ENCODE peak calls at places on chromosomes 4 and X, in four cellular contexts. Q is GM12878, N is K562, R is HepG2. O is an unnamed sample.

GRCh38 chrX:101229155-101229554 is 9.6 kb downstream of the DRP2 start:
- DNase-seq in Q (no peak), N (no peak), R (no peak), O (no peak)

GRCh38 chr4:5753766-5754528 is 42.9 kb downstream of the EVC start:
- DNase-seq in Q (no peak), N (peak; percentile 49), R (no peak), O (no peak)

GRCh38 chr4:153318696-153319320 is 25.7 kb upstream of the MND1 start:
- DNase-seq in Q (no peak), N (peak; percentile 47), R (peak; percentile 40), O (no peak)

GRCh38 chr4:87278335-87278794 is 44.3 kb downstream of the HSD17B13 start:
- DNase-seq in Q (no peak), N (no peak), R (peak; percentile 94), O (no peak)

GRCh38 chrX:15349046-15349445 is 13.7 kb upstream of the PIGA start:
- DNase-seq in Q (no peak), N (peak; percentile 69), R (peak; percentile 55), O (no peak)

GRCh38 chr4:37722000-37722638 is 35.9 kb upstream of the RELL1 start:
- DNase-seq in Q (no peak), N (no peak), R (no peak), O (no peak)

GRCh38 chr4:81504685-81505598 is 33.2 kb upstream of the RASGEF1B start:
- DNase-seq in Q (no peak), N (peak; percentile 4), R (no peak), O (no peak)

GRCh38 chrX:139204903-139205667 is 325.5 kb upstream of the F9 start:
- DNase-seq in Q (no peak), N (peak; percentile 66), R (no peak), O (peak; percentile 62)

DNA sequence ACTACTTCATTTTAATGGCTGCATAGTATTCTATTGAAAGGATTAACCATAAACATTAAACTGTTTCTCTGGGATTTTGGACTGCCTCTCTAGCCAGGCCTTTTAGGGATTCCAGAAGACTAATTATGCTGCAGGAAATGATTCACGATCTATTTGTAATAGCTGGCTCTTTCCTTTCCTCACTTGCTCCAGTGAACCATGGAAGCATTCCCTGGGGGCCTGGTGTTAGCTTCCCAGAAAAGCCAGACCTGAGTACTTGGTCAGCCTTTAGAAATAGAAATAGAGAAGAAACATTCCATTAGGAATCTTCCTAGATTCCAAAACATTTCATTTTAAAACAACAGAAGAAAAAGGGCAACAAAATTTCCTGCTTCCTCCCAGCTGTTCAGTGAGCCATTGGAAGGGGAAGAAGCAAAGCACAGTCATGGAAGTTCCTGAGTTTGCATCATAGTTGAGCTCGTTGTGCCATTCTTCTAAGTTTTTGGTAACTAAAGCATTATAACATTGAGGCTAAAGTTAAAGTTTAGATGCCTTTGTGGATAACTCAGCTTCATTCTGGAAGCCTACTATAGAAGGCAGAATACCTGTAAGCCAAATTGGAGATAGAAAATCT is 83.5 kb downstream of the NPNT start:
- DNase-seq in Q (no peak), N (no peak), R (no peak), O (no peak)
- TF ChIP-seq CBFB in Q (no peak), N (no peak), R (no peak), O (no peak)

GRCh38 chr4:120156115-120156718 is 89.6 kb upstream of the MAD2L1 start:
- DNase-seq in Q (peak; percentile 7), N (peak; percentile 70), R (peak; percentile 58), O (no peak)
- TF ChIP-seq CBFB in Q (no peak), N (no peak), R (no peak), O (no peak)

GRCh38 chr4:167966161-167966560 is 126.2 kb upstream of the ANXA10 start:
- DNase-seq in Q (no peak), N (no peak), R (no peak), O (no peak)
- TF ChIP-seq CBFB in Q (no peak), N (no peak), R (no peak), O (no peak)

GRCh38 chr4:101125045-101125713 is 222.1 kb downstream of the PPP3CA start:
- DNase-seq in Q (no peak), N (no peak), R (no peak), O (no peak)
- TF ChIP-seq CBFB in Q (no peak), N (no peak), R (no peak), O (no peak)

GRCh38 chr4:112029642-112030235 is 115.5 kb upstream of the FAM241A start:
- DNase-seq in Q (no peak), N (no peak), R (no peak), O (no peak)
- TF ChIP-seq CBFB in Q (no peak), N (no peak), R (no peak), O (no peak)

DNA sequence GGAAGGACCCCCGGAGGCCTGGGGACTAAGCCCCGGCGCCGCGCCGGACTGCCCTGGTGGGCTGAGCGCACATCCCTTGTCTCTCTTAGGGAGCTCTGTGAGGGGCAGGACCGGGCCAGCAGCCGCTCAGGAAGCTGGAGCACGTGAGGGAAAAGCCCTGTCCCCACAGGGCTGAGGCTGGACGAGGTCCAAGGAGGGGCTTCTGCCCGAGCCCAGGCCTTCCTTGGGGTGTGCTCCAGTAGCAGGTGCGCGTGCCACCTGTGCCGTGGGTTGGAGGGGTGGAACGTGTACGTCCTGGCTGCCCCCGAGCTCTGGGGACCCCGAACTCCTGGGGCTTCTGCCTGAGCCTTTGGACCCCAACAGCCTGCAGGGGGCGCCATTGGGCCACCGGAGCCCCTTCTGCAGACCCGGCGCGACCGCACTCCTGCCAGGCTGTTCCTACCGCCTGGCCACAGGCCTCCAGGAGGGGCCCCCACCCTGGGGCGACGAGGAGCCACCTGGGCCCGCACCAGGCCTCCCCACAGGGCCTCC is 27.2 kb downstream of the TACC3 start:
- DNase-seq in Q (no peak), N (peak; percentile 90), R (peak; percentile 59), O (peak; percentile 91)
- TF ChIP-seq CBFB in Q (no peak), N (peak; percentile 19), R (no peak), O (no peak)

DNA sequence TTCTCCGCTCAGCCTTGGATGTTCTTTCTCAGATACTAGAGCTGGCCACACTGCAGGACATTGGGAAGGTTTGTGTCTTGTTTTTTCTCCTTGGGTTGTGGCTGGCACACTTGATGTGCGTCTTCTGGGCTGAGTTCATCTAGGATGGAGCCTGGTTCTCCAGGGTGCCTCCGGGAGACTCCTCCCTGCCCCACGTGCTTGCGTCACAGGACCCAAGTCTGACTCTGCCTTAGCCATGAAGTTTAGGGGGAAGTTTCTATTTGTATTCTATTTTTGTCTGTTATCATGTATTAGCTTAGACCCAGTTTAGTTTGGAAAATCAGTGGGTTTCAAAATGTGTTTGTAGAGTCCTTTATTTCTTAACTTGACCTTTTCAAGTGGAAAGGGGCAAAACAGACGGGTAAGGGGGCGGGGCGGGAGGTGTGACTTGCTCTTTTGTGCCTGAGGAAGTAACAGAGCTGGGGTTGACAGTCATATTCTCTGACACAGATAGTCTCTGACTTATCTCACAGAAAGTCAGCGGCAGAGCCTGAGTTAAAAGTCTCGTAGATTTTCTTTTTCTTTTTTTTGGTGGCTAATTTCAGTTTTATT is 85.9 kb downstream of the HTT start:
- DNase-seq in Q (no peak), N (peak; percentile 21), R (no peak), O (no peak)
- TF ChIP-seq CBFB in Q (no peak), N (no peak), R (no peak), O (no peak)

GRCh38 chr4:655735-656151 is 18.3 kb downstream of the ATP5ME start:
- DNase-seq in Q (no peak), N (no peak), R (no peak), O (no peak)

GRCh38 chr4:656651-657337 is 17.3 kb downstream of the ATP5ME start:
- DNase-seq in Q (no peak), N (no peak), R (peak; percentile 38), O (no peak)

GRCh38 chr4:658681-659667 is 15.1 kb downstream of the ATP5ME start:
- DNase-seq in Q (no peak), N (no peak), R (peak; percentile 77), O (no peak)

GRCh38 chr4:658031-658667 is 15.9 kb downstream of the ATP5ME start:
- DNase-seq in Q (no peak), N (no peak), R (no peak), O (no peak)

GRCh38 chr4:657338-658030 is 16.6 kb downstream of the ATP5ME start:
- DNase-seq in Q (no peak), N (no peak), R (no peak), O (no peak)
- TF ChIP-seq CBFB in Q (no peak), N (no peak), R (no peak), O (no peak)

GRCh38 chr4:73726000-73726399 is 14.4 kb upstream of the CXCL8 start:
- DNase-seq in Q (no peak), N (no peak), R (no peak), O (no peak)
- TF ChIP-seq CBFB in Q (no peak), N (no peak), R (no peak), O (no peak)

O was measured in WTC11.